ENCODE peak calls at places on chromosomes 5 and 9, in seven cellular contexts. One of them, this sample, is unnamed.

GRCh38 chr5:138109463-138110265 is 25.8 kb downstream of the WNT8A start:
- DNase-seq in neural crest cell: no peak
- DNase-seq in tibial nerve: no peak
- DNase-seq in natural killer cell: no peak
- DNase-seq in activated naive CD8-positive, alpha-beta T cell treated with anti-CD3 and anti-CD28 coated beads for 36 hours: no peak
- DNase-seq in stimulated activated CD8-positive, alpha-beta memory T cell treated with anti-CD3 and anti-CD28 coated beads, Interleukin-7, amount 100 ng/mL, for 1 hour: no peak
- DNase-seq in H9: no peak
- DNase-seq in this sample: no peak

GRCh38 chr9:93086445-93087224 is 9.4 kb upstream of the CARD19 start:
- DNase-seq in H9: no peak
- DNase-seq in stimulated activated CD8-positive, alpha-beta memory T cell treated with anti-CD3 and anti-CD28 coated beads, Interleukin-7, amount 100 ng/mL, for 1 hour: no peak
- DNase-seq in tibial nerve: no peak
- DNase-seq in activated naive CD8-positive, alpha-beta T cell treated with anti-CD3 and anti-CD28 coated beads for 36 hours: no peak
- DNase-seq in natural killer cell: no peak
- DNase-seq in neural crest cell: no peak
- DNase-seq in this sample: no peak

GRCh38 chr5:120449501-120449900 is 14.6 kb upstream of the PRR16 start:
- DNase-seq in activated naive CD8-positive, alpha-beta T cell treated with anti-CD3 and anti-CD28 coated beads for 36 hours: no peak
- DNase-seq in tibial nerve: no peak
- DNase-seq in natural killer cell: no peak
- DNase-seq in neural crest cell: no peak
- DNase-seq in stimulated activated CD8-positive, alpha-beta memory T cell treated with anti-CD3 and anti-CD28 coated beads, Interleukin-7, amount 100 ng/mL, for 1 hour: no peak
- DNase-seq in H9: no peak
- DNase-seq in this sample: no peak

GRCh38 chr9:124254261-124254682 is 3.5 kb upstream of the NEK6 start:
- DNase-seq in natural killer cell: no peak
- DNase-seq in neural crest cell: no peak
- DNase-seq in stimulated activated CD8-positive, alpha-beta memory T cell treated with anti-CD3 and anti-CD28 coated beads, Interleukin-7, amount 100 ng/mL, for 1 hour: no peak
- DNase-seq in activated naive CD8-positive, alpha-beta T cell treated with anti-CD3 and anti-CD28 coated beads for 36 hours: peak; percentile 60
- DNase-seq in tibial nerve: no peak
- DNase-seq in H9: no peak
- DNase-seq in this sample: no peak

GRCh38 chr9:120017971-120018370 is 562.0 kb downstream of the CDK5RAP2 start:
- DNase-seq in stimulated activated CD8-positive, alpha-beta memory T cell treated with anti-CD3 and anti-CD28 coated beads, Interleukin-7, amount 100 ng/mL, for 1 hour: no peak
- DNase-seq in natural killer cell: no peak
- DNase-seq in neural crest cell: no peak
- DNase-seq in activated naive CD8-positive, alpha-beta T cell treated with anti-CD3 and anti-CD28 coated beads for 36 hours: no peak
- DNase-seq in H9: no peak
- DNase-seq in tibial nerve: no peak
- DNase-seq in this sample: no peak

GRCh38 chr9:110526426-110526825 is 53.1 kb downstream of the SVEP1 start:
- DNase-seq in H9: no peak
- DNase-seq in neural crest cell: no peak
- DNase-seq in activated naive CD8-positive, alpha-beta T cell treated with anti-CD3 and anti-CD28 coated beads for 36 hours: no peak
- DNase-seq in tibial nerve: no peak
- DNase-seq in stimulated activated CD8-positive, alpha-beta memory T cell treated with anti-CD3 and anti-CD28 coated beads, Interleukin-7, amount 100 ng/mL, for 1 hour: no peak
- DNase-seq in natural killer cell: no peak
- DNase-seq in this sample: no peak

GRCh38 chr5:55231476-55232193 is 1.8 kb downstream of the CCNO start:
- DNase-seq in tibial nerve: no peak
- DNase-seq in stimulated activated CD8-positive, alpha-beta memory T cell treated with anti-CD3 and anti-CD28 coated beads, Interleukin-7, amount 100 ng/mL, for 1 hour: no peak
- DNase-seq in neural crest cell: peak; percentile 22
- DNase-seq in activated naive CD8-positive, alpha-beta T cell treated with anti-CD3 and anti-CD28 coated beads for 36 hours: peak; percentile 30
- DNase-seq in natural killer cell: no peak
- DNase-seq in H9: peak; percentile 46
- DNase-seq in this sample: no peak

GRCh38 chr5:116377276-116378006 is 197.2 kb downstream of the SEMA6A start:
- DNase-seq in H9: no peak
- DNase-seq in stimulated activated CD8-positive, alpha-beta memory T cell treated with anti-CD3 and anti-CD28 coated beads, Interleukin-7, amount 100 ng/mL, for 1 hour: no peak
- DNase-seq in neural crest cell: no peak
- DNase-seq in natural killer cell: no peak
- DNase-seq in tibial nerve: no peak
- DNase-seq in activated naive CD8-positive, alpha-beta T cell treated with anti-CD3 and anti-CD28 coated beads for 36 hours: no peak
- DNase-seq in this sample: no peak

GRCh38 chr5:143376911-143377838 is 26.3 kb downstream of the NR3C1 start:
- DNase-seq in activated naive CD8-positive, alpha-beta T cell treated with anti-CD3 and anti-CD28 coated beads for 36 hours: no peak
- DNase-seq in stimulated activated CD8-positive, alpha-beta memory T cell treated with anti-CD3 and anti-CD28 coated beads, Interleukin-7, amount 100 ng/mL, for 1 hour: no peak
- DNase-seq in natural killer cell: no peak
- DNase-seq in tibial nerve: no peak
- DNase-seq in H9: peak; percentile 77
- DNase-seq in neural crest cell: no peak
- DNase-seq in this sample: no peak

GRCh38 chr5:60483046-60483445 is 216.9 kb downstream of the DEPDC1B start:
- DNase-seq in natural killer cell: no peak
- DNase-seq in stimulated activated CD8-positive, alpha-beta memory T cell treated with anti-CD3 and anti-CD28 coated beads, Interleukin-7, amount 100 ng/mL, for 1 hour: no peak
- DNase-seq in tibial nerve: no peak
- DNase-seq in neural crest cell: no peak
- DNase-seq in activated naive CD8-positive, alpha-beta T cell treated with anti-CD3 and anti-CD28 coated beads for 36 hours: no peak
- DNase-seq in H9: no peak
- DNase-seq in this sample: no peak

GRCh38 chr5:152332696-152333095 is 72.4 kb downstream of the NMUR2 start:
- DNase-seq in tibial nerve: no peak
- DNase-seq in H9: no peak
- DNase-seq in natural killer cell: no peak
- DNase-seq in activated naive CD8-positive, alpha-beta T cell treated with anti-CD3 and anti-CD28 coated beads for 36 hours: no peak
- DNase-seq in stimulated activated CD8-positive, alpha-beta memory T cell treated with anti-CD3 and anti-CD28 coated beads, Interleukin-7, amount 100 ng/mL, for 1 hour: no peak
- DNase-seq in neural crest cell: no peak
- DNase-seq in this sample: no peak

GRCh38 chr5:160565376-160565775 is 143.7 kb downstream of the PTTG1 start:
- DNase-seq in stimulated activated CD8-positive, alpha-beta memory T cell treated with anti-CD3 and anti-CD28 coated beads, Interleukin-7, amount 100 ng/mL, for 1 hour: no peak
- DNase-seq in activated naive CD8-positive, alpha-beta T cell treated with anti-CD3 and anti-CD28 coated beads for 36 hours: no peak
- DNase-seq in neural crest cell: no peak
- DNase-seq in tibial nerve: no peak
- DNase-seq in natural killer cell: no peak
- DNase-seq in H9: no peak
- DNase-seq in this sample: no peak

GRCh38 chr9:80387828-80388227 is 816.1 kb downstream of the TLE4 start:
- DNase-seq in stimulated activated CD8-positive, alpha-beta memory T cell treated with anti-CD3 and anti-CD28 coated beads, Interleukin-7, amount 100 ng/mL, for 1 hour: no peak
- DNase-seq in activated naive CD8-positive, alpha-beta T cell treated with anti-CD3 and anti-CD28 coated beads for 36 hours: no peak
- DNase-seq in natural killer cell: no peak
- DNase-seq in tibial nerve: no peak
- DNase-seq in neural crest cell: no peak
- DNase-seq in H9: no peak
- DNase-seq in this sample: no peak

GRCh38 chr5:100691545-100691944 is 156.4 kb downstream of the FAM174A start:
- DNase-seq in tibial nerve: no peak
- DNase-seq in neural crest cell: no peak
- DNase-seq in activated naive CD8-positive, alpha-beta T cell treated with anti-CD3 and anti-CD28 coated beads for 36 hours: no peak
- DNase-seq in stimulated activated CD8-positive, alpha-beta memory T cell treated with anti-CD3 and anti-CD28 coated beads, Interleukin-7, amount 100 ng/mL, for 1 hour: no peak
- DNase-seq in H9: no peak
- DNase-seq in natural killer cell: no peak
- DNase-seq in this sample: no peak

GRCh38 chr5:43041669-43042175 is 1.6 kb upstream of the ANXA2R start:
- DNase-seq in H9: no peak
- DNase-seq in neural crest cell: peak; percentile 44
- DNase-seq in natural killer cell: peak; percentile 71
- DNase-seq in tibial nerve: no peak
- DNase-seq in stimulated activated CD8-positive, alpha-beta memory T cell treated with anti-CD3 and anti-CD28 coated beads, Interleukin-7, amount 100 ng/mL, for 1 hour: no peak
- DNase-seq in activated naive CD8-positive, alpha-beta T cell treated with anti-CD3 and anti-CD28 coated beads for 36 hours: peak; percentile 76
- DNase-seq in this sample: peak; percentile 46

GRCh38 chr5:42949348-42950090 is 90.6 kb downstream of the ANXA2R start:
- DNase-seq in stimulated activated CD8-positive, alpha-beta memory T cell treated with anti-CD3 and anti-CD28 coated beads, Interleukin-7, amount 100 ng/mL, for 1 hour: peak; percentile 37
- DNase-seq in neural crest cell: no peak
- DNase-seq in H9: no peak
- DNase-seq in activated naive CD8-positive, alpha-beta T cell treated with anti-CD3 and anti-CD28 coated beads for 36 hours: peak; percentile 67
- DNase-seq in natural killer cell: peak; percentile 61
- DNase-seq in tibial nerve: no peak
- DNase-seq in this sample: peak; percentile 30

GRCh38 chr5:74477761-74478160 is 162.8 kb downstream of the ENC1 start:
- DNase-seq in stimulated activated CD8-positive, alpha-beta memory T cell treated with anti-CD3 and anti-CD28 coated beads, Interleukin-7, amount 100 ng/mL, for 1 hour: no peak
- DNase-seq in H9: no peak
- DNase-seq in neural crest cell: no peak
- DNase-seq in tibial nerve: no peak
- DNase-seq in natural killer cell: no peak
- DNase-seq in activated naive CD8-positive, alpha-beta T cell treated with anti-CD3 and anti-CD28 coated beads for 36 hours: no peak
- DNase-seq in this sample: no peak

GRCh38 chr9:131585375-131585774 is 40.1 kb downstream of the PRRT1B start:
- DNase-seq in stimulated activated CD8-positive, alpha-beta memory T cell treated with anti-CD3 and anti-CD28 coated beads, Interleukin-7, amount 100 ng/mL, for 1 hour: peak; percentile 18
- DNase-seq in neural crest cell: no peak
- DNase-seq in tibial nerve: no peak
- DNase-seq in H9: no peak
- DNase-seq in natural killer cell: peak; percentile 44
- DNase-seq in activated naive CD8-positive, alpha-beta T cell treated with anti-CD3 and anti-CD28 coated beads for 36 hours: peak; percentile 45
- DNase-seq in this sample: peak; percentile 27

GRCh38 chr5:53335115-53335514 is 145.3 kb upstream of the FST start:
- DNase-seq in tibial nerve: no peak
- DNase-seq in stimulated activated CD8-positive, alpha-beta memory T cell treated with anti-CD3 and anti-CD28 coated beads, Interleukin-7, amount 100 ng/mL, for 1 hour: no peak
- DNase-seq in natural killer cell: no peak
- DNase-seq in activated naive CD8-positive, alpha-beta T cell treated with anti-CD3 and anti-CD28 coated beads for 36 hours: no peak
- DNase-seq in H9: peak; percentile 53
- DNase-seq in neural crest cell: no peak
- DNase-seq in this sample: no peak

GRCh38 chr5:62268239-62268638 is 37.8 kb upstream of the KIF2A start:
- DNase-seq in H9: no peak
- DNase-seq in stimulated activated CD8-positive, alpha-beta memory T cell treated with anti-CD3 and anti-CD28 coated beads, Interleukin-7, amount 100 ng/mL, for 1 hour: no peak
- DNase-seq in activated naive CD8-positive, alpha-beta T cell treated with anti-CD3 and anti-CD28 coated beads for 36 hours: no peak
- DNase-seq in tibial nerve: no peak
- DNase-seq in natural killer cell: no peak
- DNase-seq in neural crest cell: no peak
- DNase-seq in this sample: no peak

GRCh38 chr9:113648048-113648447 is 184.5 kb downstream of the RGS3 start:
- DNase-seq in H9: no peak
- DNase-seq in natural killer cell: no peak
- DNase-seq in activated naive CD8-positive, alpha-beta T cell treated with anti-CD3 and anti-CD28 coated beads for 36 hours: no peak
- DNase-seq in tibial nerve: no peak
- DNase-seq in stimulated activated CD8-positive, alpha-beta memory T cell treated with anti-CD3 and anti-CD28 coated beads, Interleukin-7, amount 100 ng/mL, for 1 hour: no peak
- DNase-seq in neural crest cell: no peak
- DNase-seq in this sample: no peak

GRCh38 chr5:10077721-10078551 is 171.8 kb downstream of the ATPSCKMT start:
- DNase-seq in H9: no peak
- DNase-seq in neural crest cell: no peak
- DNase-seq in natural killer cell: no peak
- DNase-seq in stimulated activated CD8-positive, alpha-beta memory T cell treated with anti-CD3 and anti-CD28 coated beads, Interleukin-7, amount 100 ng/mL, for 1 hour: no peak
- DNase-seq in activated naive CD8-positive, alpha-beta T cell treated with anti-CD3 and anti-CD28 coated beads for 36 hours: no peak
- DNase-seq in tibial nerve: no peak
- DNase-seq in this sample: no peak

GRCh38 chr5:163712011-163712410 is 206.6 kb downstream of the MAT2B start:
- DNase-seq in stimulated activated CD8-positive, alpha-beta memory T cell treated with anti-CD3 and anti-CD28 coated beads, Interleukin-7, amount 100 ng/mL, for 1 hour: no peak
- DNase-seq in H9: no peak
- DNase-seq in natural killer cell: no peak
- DNase-seq in activated naive CD8-positive, alpha-beta T cell treated with anti-CD3 and anti-CD28 coated beads for 36 hours: no peak
- DNase-seq in neural crest cell: no peak
- DNase-seq in tibial nerve: no peak
- DNase-seq in this sample: no peak

GRCh38 chr5:58666598-58667595 is 84.0 kb downstream of the RAB3C start:
- DNase-seq in tibial nerve: no peak
- DNase-seq in activated naive CD8-positive, alpha-beta T cell treated with anti-CD3 and anti-CD28 coated beads for 36 hours: no peak
- DNase-seq in natural killer cell: no peak
- DNase-seq in H9: no peak
- DNase-seq in stimulated activated CD8-positive, alpha-beta memory T cell treated with anti-CD3 and anti-CD28 coated beads, Interleukin-7, amount 100 ng/mL, for 1 hour: no peak
- DNase-seq in neural crest cell: no peak
- DNase-seq in this sample: no peak

GRCh38 chr5:1003296-1003937 is 5.2 kb upstream of the NKD2 start:
- DNase-seq in tibial nerve: peak; percentile 12
- DNase-seq in neural crest cell: no peak
- DNase-seq in activated naive CD8-positive, alpha-beta T cell treated with anti-CD3 and anti-CD28 coated beads for 36 hours: peak; percentile 30
- DNase-seq in H9: no peak
- DNase-seq in natural killer cell: no peak
- DNase-seq in stimulated activated CD8-positive, alpha-beta memory T cell treated with anti-CD3 and anti-CD28 coated beads, Interleukin-7, amount 100 ng/mL, for 1 hour: no peak
- DNase-seq in this sample: no peak

GRCh38 chr5:157924931-157925729 is 66.2 kb upstream of the CLINT1 start:
- DNase-seq in activated naive CD8-positive, alpha-beta T cell treated with anti-CD3 and anti-CD28 coated beads for 36 hours: no peak
- DNase-seq in H9: no peak
- DNase-seq in tibial nerve: no peak
- DNase-seq in stimulated activated CD8-positive, alpha-beta memory T cell treated with anti-CD3 and anti-CD28 coated beads, Interleukin-7, amount 100 ng/mL, for 1 hour: no peak
- DNase-seq in natural killer cell: no peak
- DNase-seq in neural crest cell: no peak
- DNase-seq in this sample: no peak